ENCODE peak calls at places on chromosomes 12 and 14, in nine cellular contexts. B is B cell; Q is stimulated activated CD4-positive, alpha-beta T cell treated with anti-CD3 and anti-CD28 coated beads, Interleukin-15, amount 100 ng/mL, for 1 hour; X is effector memory CD4-positive, alpha-beta T cell; D is AG10803; O is A549; L is GM12864; H is left ventricle myocardium inferior; N is iPS-NIHi11. W is an unnamed sample.

GRCh38 chr14:49250109-49250508 is 336.1 kb downstream of the RPS29 start:
- DNase-seq in B (no peak), Q (no peak), X (no peak), D (peak), O (no peak), L (no peak), H (no peak), N (no peak), W (no peak)

GRCh38 chr14:69620211-69620611 is 8.8 kb downstream of the SUSD6 start:
- DNase-seq in B (peak), Q (no peak), X (no peak), D (no peak), O (no peak), L (no peak), H (no peak), N (no peak), W (no peak)

GRCh38 chr14:82533351-82533750 is 999.7 kb upstream of the SEL1L start:
- DNase-seq in B (no peak), Q (no peak), X (no peak), D (no peak), O (no peak), L (no peak), H (no peak), N (no peak), W (no peak)

GRCh38 chr12:40801082-40801481 is 108.8 kb downstream of the CNTN1 start:
- DNase-seq in B (no peak), Q (no peak), X (no peak), D (no peak), O (no peak), L (no peak), H (no peak), N (no peak), W (no peak)

GRCh38 chr14:72644038-72644437 is 249.9 kb downstream of the DPF3 start:
- DNase-seq in B (no peak), Q (no peak), X (no peak), D (no peak), O (no peak), L (no peak), H (no peak), N (no peak), W (no peak)

GRCh38 chr14:103318750-103319419 is 15.2 kb upstream of the EIF5 start:
- DNase-seq in B (no peak), Q (no peak), X (no peak), D (no peak), O (no peak), L (no peak), H (no peak), N (no peak), W (no peak)

GRCh38 chr12:87796961-87797516 is 232.2 kb downstream of the C12orf50 start:
- DNase-seq in B (no peak), Q (no peak), X (no peak), D (peak), O (no peak), L (no peak), H (no peak), N (no peak), W (no peak)

GRCh38 chr12:58364389-58365086 is 423.2 kb downstream of the ATP23 start:
- DNase-seq in B (no peak), Q (no peak), X (no peak), D (peak), O (peak), L (no peak), H (no peak), N (peak), W (peak)

GRCh38 chr12:5220835-5221234 is 177.2 kb downstream of the KCNA5 start:
- DNase-seq in B (no peak), Q (no peak), X (no peak), D (peak), O (no peak), L (no peak), H (no peak), N (no peak), W (no peak)

GRCh38 chr12:100326208-100326607 is 30.7 kb upstream of the SLC17A8 start:
- DNase-seq in B (no peak), Q (no peak), X (no peak), D (no peak), O (no peak), L (no peak), H (no peak), N (no peak), W (no peak)

GRCh38 chr12:32125455-32126084 is 18.9 kb downstream of the BICD1 start:
- DNase-seq in B (no peak), Q (no peak), X (no peak), D (peak), O (no peak), L (no peak), H (no peak), N (no peak), W (no peak)

GRCh38 chr14:66471584-66471983 is 14.6 kb upstream of the CCDC196 start:
- DNase-seq in B (no peak), Q (no peak), X (no peak), D (no peak), O (no peak), L (no peak), H (no peak), N (no peak), W (no peak)

GRCh38 chr14:66143387-66144112 is 342.6 kb upstream of the CCDC196 start:
- DNase-seq in B (no peak), Q (no peak), X (no peak), D (no peak), O (no peak), L (no peak), H (no peak), N (no peak), W (no peak)

GRCh38 chr12:54932691-54933090 is 51.9 kb downstream of the TESPA1 start:
- DNase-seq in B (no peak), Q (no peak), X (no peak), D (no peak), O (peak), L (no peak), H (no peak), N (no peak), W (no peak)

GRCh38 chr12:100031821-100032220 is 47.1 kb upstream of the ANKS1B start:
- DNase-seq in B (no peak), Q (no peak), X (no peak), D (peak), O (no peak), L (no peak), H (no peak), N (no peak), W (no peak)

GRCh38 chr12:132954471-132955048 is 1.5 kb downstream of the ZNF605 start:
- DNase-seq in B (no peak), Q (no peak), X (no peak), D (peak), O (no peak), L (no peak), H (no peak), N (no peak), W (no peak)

GRCh38 chr12:118544569-118544968 is 168.2 kb downstream of the SUDS3 start:
- DNase-seq in B (no peak), Q (no peak), X (no peak), D (peak), O (peak), L (no peak), H (no peak), N (no peak), W (no peak)

GRCh38 chr12:100555722-100556121 is 17.8 kb upstream of the GAS2L3 start:
- DNase-seq in B (no peak), Q (no peak), X (no peak), D (peak), O (no peak), L (no peak), H (no peak), N (no peak), W (no peak)

GRCh38 chr14:59428581-59429012 is 36.6 kb downstream of the GPR135 start:
- DNase-seq in B (no peak), Q (no peak), X (no peak), D (peak), O (no peak), L (no peak), H (no peak), N (no peak), W (no peak)

GRCh38 chr12:1050059-1050707 is 59.2 kb downstream of the ERC1 start:
- DNase-seq in B (no peak), Q (no peak), X (no peak), D (no peak), O (no peak), L (no peak), H (no peak), N (no peak), W (no peak)

GRCh38 chr12:21456291-21456780 is 18.9 kb downstream of the PYROXD1 start:
- DNase-seq in B (no peak), Q (no peak), X (peak), D (no peak), O (no peak), L (no peak), H (no peak), N (no peak), W (no peak)

GRCh38 chr14:101827286-101827685 is 65.8 kb downstream of the PPP2R5C start:
- DNase-seq in B (no peak), Q (no peak), X (no peak), D (no peak), O (no peak), L (no peak), H (no peak), N (no peak), W (no peak)

GRCh38 chr12:53219956-53220856 is 11.8 kb downstream of the RARG start:
- DNase-seq in B (peak), Q (peak), X (peak), D (peak), O (peak), L (peak), H (peak), N (peak), W (no peak)

GRCh38 chr12:661720-662486 is 1.3 kb downstream of the NINJ2 start:
- DNase-seq in B (no peak), Q (no peak), X (no peak), D (no peak), O (no peak), L (no peak), H (peak), N (no peak), W (no peak)

GRCh38 chr14:92453691-92454090 is 59.9 kb upstream of the RIN3 start:
- DNase-seq in B (no peak), Q (no peak), X (no peak), D (no peak), O (no peak), L (no peak), H (no peak), N (no peak), W (no peak)

GRCh38 chr12:120801146-120801545 is 75.5 kb downstream of the ACADS start:
- DNase-seq in B (no peak), Q (no peak), X (no peak), D (no peak), O (no peak), L (no peak), H (no peak), N (no peak), W (no peak)